ENCODE peak calls at places on chromosome 10, in seven cellular contexts. One of them, this sample, is unnamed.

GRCh38 chr10:104472505-104472904 is 118.9 kb downstream of the CFAP58 start:
- DNase-seq in H1: no peak
- DNase-seq in HCT116: peak
- DNase-seq in K562: no peak
- DNase-seq in SK-N-SH: no peak
- DNase-seq in GM12878: no peak
- DNase-seq in HepG2: no peak
- DNase-seq in this sample: no peak

GRCh38 chr10:132309466-132309865 is 1.7 kb upstream of the STK32C start:
- DNase-seq in H1: no peak
- DNase-seq in SK-N-SH: no peak
- DNase-seq in HepG2: no peak
- DNase-seq in K562: no peak
- DNase-seq in HCT116: no peak
- DNase-seq in GM12878: no peak
- DNase-seq in this sample: no peak

GRCh38 chr10:44913312-44914079 is 2.4 kb downstream of the TMEM72 start:
- DNase-seq in SK-N-SH: no peak
- DNase-seq in HCT116: no peak
- DNase-seq in H1: no peak
- DNase-seq in HepG2: no peak
- DNase-seq in GM12878: no peak
- DNase-seq in K562: peak
- DNase-seq in this sample: no peak

GRCh38 chr10:80444646-80445319 is 9.3 kb upstream of the TSPAN14 start:
- DNase-seq in SK-N-SH: peak
- DNase-seq in K562: peak
- DNase-seq in H1: no peak
- DNase-seq in GM12878: peak
- DNase-seq in HCT116: no peak
- DNase-seq in HepG2: peak
- DNase-seq in this sample: no peak

GRCh38 chr10:53453196-53453595 is 680.6 kb upstream of the MBL2 start:
- DNase-seq in K562: no peak
- DNase-seq in HCT116: no peak
- DNase-seq in HepG2: peak
- DNase-seq in H1: no peak
- DNase-seq in GM12878: no peak
- DNase-seq in SK-N-SH: peak
- DNase-seq in this sample: no peak

GRCh38 chr10:96130326-96130758 is 245 bp downstream of the ZNF518A start:
- DNase-seq in HepG2: peak
- DNase-seq in H1: peak
- DNase-seq in HCT116: no peak
- DNase-seq in K562: peak
- DNase-seq in GM12878: no peak
- DNase-seq in SK-N-SH: peak
- DNase-seq in this sample: peak

GRCh38 chr10:48517482-48517881 is 87.4 kb downstream of the ARHGAP22 start:
- DNase-seq in SK-N-SH: no peak
- DNase-seq in GM12878: no peak
- DNase-seq in HCT116: no peak
- DNase-seq in K562: no peak
- DNase-seq in H1: no peak
- DNase-seq in HepG2: no peak
- DNase-seq in this sample: no peak

GRCh38 chr10:30639946-30640786 is 10.6 kb upstream of the LYZL2 start:
- DNase-seq in SK-N-SH: peak
- DNase-seq in GM12878: no peak
- DNase-seq in K562: peak
- DNase-seq in HCT116: peak
- DNase-seq in H1: no peak
- DNase-seq in HepG2: peak
- DNase-seq in this sample: peak

GRCh38 chr10:110744767-110745166 is 100.6 kb downstream of the RBM20 start:
- DNase-seq in H1: no peak
- DNase-seq in SK-N-SH: no peak
- DNase-seq in HepG2: no peak
- DNase-seq in HCT116: no peak
- DNase-seq in K562: no peak
- DNase-seq in GM12878: no peak
- DNase-seq in this sample: no peak

GRCh38 chr10:3783721-3784432 is 1.1 kb downstream of the KLF6 start:
- DNase-seq in HepG2: peak
- DNase-seq in K562: no peak
- DNase-seq in GM12878: no peak
- DNase-seq in HCT116: no peak
- DNase-seq in H1: no peak
- DNase-seq in SK-N-SH: peak
- DNase-seq in this sample: peak

GRCh38 chr10:122347162-122347561 is 27.3 kb upstream of the PLEKHA1 start:
- DNase-seq in K562: no peak
- DNase-seq in HCT116: no peak
- DNase-seq in SK-N-SH: no peak
- DNase-seq in HepG2: no peak
- DNase-seq in H1: no peak
- DNase-seq in GM12878: no peak
- DNase-seq in this sample: no peak

GRCh38 chr10:86651631-86652331 is 2.6 kb upstream of the OPN4 start:
- DNase-seq in HCT116: no peak
- DNase-seq in HepG2: no peak
- DNase-seq in H1: no peak
- DNase-seq in SK-N-SH: peak
- DNase-seq in K562: no peak
- DNase-seq in GM12878: no peak
- DNase-seq in this sample: no peak

GRCh38 chr10:72261323-72262018 is 12.3 kb upstream of the DDIT4 start:
- DNase-seq in HepG2: no peak
- DNase-seq in HCT116: no peak
- DNase-seq in K562: peak
- DNase-seq in GM12878: peak
- DNase-seq in SK-N-SH: peak
- DNase-seq in H1: no peak
- DNase-seq in this sample: no peak

GRCh38 chr10:131002031-131002861 is 309.3 kb downstream of the TCERG1L start:
- DNase-seq in HepG2: no peak
- DNase-seq in H1: peak
- DNase-seq in SK-N-SH: no peak
- DNase-seq in K562: no peak
- DNase-seq in GM12878: no peak
- DNase-seq in HCT116: no peak
- DNase-seq in this sample: peak

GRCh38 chr10:131000737-131001136 is 310.8 kb downstream of the TCERG1L start:
- DNase-seq in HCT116: no peak
- DNase-seq in HepG2: no peak
- DNase-seq in H1: no peak
- DNase-seq in K562: no peak
- DNase-seq in SK-N-SH: no peak
- DNase-seq in GM12878: no peak
- DNase-seq in this sample: no peak

GRCh38 chr10:131001438-131001837 is 310.1 kb downstream of the TCERG1L start:
- DNase-seq in H1: no peak
- DNase-seq in GM12878: no peak
- DNase-seq in HepG2: no peak
- DNase-seq in SK-N-SH: no peak
- DNase-seq in K562: no peak
- DNase-seq in HCT116: no peak
- DNase-seq in this sample: no peak

GRCh38 chr10:131006458-131007256 is 304.9 kb downstream of the TCERG1L start:
- DNase-seq in SK-N-SH: no peak
- DNase-seq in HCT116: no peak
- DNase-seq in H1: no peak
- DNase-seq in GM12878: no peak
- DNase-seq in HepG2: no peak
- DNase-seq in K562: no peak
- DNase-seq in this sample: no peak

DNA sequence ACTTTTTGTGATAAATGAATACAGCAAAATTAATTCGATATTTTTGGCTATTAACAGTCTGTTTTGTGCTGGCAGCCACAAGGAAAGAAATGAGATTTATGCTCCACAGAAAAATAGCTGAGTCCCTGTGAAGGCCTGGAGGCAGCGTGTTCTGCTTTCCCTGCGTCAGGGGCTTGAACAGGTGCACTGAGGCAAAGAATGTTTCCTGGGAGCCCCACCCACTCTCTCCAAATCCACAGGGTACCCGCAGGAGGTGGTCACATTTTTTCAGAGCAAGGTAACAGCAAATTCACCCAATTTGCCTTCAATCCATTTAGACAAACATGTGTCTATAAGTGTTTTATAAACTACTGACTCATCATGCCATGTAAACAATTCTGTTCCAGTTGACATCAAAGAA is 308.1 kb downstream of the TCERG1L start:
- DNase-seq in H1: no peak
- DNase-seq in K562: no peak
- DNase-seq in HepG2: no peak
- DNase-seq in GM12878: no peak
- DNase-seq in SK-N-SH: no peak
- DNase-seq in HCT116: no peak
- DNase-seq in this sample: no peak
- TF ChIP-seq YY1 in H1: no peak
- TF ChIP-seq YY1 in K562: no peak
- TF ChIP-seq YY1 in HepG2: no peak
- TF ChIP-seq YY1 in GM12878: no peak
- TF ChIP-seq YY1 in SK-N-SH: no peak
- TF ChIP-seq YY1 in HCT116: no peak
- TF ChIP-seq YY1 in this sample: no peak

DNA sequence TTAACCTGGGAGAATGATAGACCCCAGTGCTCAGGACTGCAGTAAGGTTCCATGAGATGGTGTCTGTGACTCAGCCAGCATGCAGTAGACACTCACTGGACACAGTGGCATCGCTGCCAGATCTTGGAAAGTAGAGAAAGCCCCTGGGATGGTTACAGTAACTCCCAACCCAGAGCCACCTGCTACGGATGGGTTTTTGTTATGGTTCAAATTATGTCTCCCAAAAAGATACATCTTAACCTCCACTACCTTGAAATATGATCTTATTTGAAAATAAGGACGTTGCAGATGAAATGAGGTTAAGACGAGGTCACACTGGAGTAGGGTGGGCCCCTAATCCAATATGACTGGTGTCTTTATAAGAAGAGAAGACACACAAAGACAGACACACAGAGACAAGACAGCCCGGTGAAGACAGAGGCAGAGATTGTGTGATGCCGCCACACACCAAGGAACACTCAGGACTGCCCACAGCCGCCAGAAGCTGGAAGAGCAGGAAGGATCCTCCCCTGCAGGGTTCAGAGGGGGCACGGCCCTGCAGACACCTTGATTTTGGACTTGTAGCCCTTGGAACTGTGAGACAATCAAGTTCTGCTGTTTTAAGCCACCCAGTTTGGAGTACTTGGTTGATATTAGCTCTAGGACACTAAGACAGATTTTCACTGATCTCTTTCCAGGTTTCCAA is 72.2 kb upstream of the NANOS1 start:
- DNase-seq in GM12878: no peak
- DNase-seq in SK-N-SH: no peak
- DNase-seq in HepG2: no peak
- DNase-seq in H1: no peak
- DNase-seq in HCT116: no peak
- DNase-seq in K562: no peak
- DNase-seq in this sample: no peak
- H3K4me3 ChIP-seq in GM12878: no peak
- H3K4me3 ChIP-seq in SK-N-SH: no peak
- H3K4me3 ChIP-seq in HepG2: no peak
- H3K4me3 ChIP-seq in H1: no peak
- H3K4me3 ChIP-seq in HCT116: no peak
- H3K4me3 ChIP-seq in K562: no peak
- H3K4me3 ChIP-seq in this sample: no peak

DNA sequence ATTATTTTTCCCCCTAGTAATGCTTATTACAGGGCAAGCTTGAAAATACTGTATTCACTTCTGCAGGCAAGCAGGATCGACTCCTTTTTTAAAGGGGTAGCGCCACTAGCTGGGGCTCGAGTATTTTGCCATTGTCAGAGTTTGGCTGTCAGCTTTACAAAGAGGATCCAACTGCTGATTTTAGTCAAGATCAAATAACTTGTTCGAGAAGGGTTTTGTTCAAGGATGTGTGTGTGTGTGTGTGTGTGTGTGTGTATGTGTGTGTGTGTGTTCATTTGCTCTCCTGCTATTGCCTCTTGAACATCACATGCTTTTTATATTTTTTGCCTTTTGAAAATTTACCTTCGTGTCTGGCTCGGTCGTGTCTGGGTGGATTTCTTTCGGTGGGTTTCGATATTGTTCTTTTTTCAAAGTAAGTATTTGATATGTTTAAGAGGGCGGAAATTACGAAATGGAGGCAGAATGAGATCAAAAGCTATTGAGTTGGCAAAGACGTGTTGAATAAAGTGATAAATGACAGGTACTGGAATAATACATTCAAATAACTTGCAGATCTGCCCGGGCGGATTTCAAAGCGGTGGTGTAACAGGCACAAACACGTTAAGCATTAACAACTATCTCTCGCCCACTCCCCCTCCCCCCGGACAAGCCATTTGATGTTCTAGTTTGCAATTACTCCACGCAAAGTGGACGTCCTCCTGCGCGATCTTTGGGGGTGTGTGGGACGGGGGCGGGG is 1.1 kb downstream of the ARID5B start:
- DNase-seq in HepG2: peak
- DNase-seq in H1: no peak
- DNase-seq in HCT116: peak
- DNase-seq in GM12878: no peak
- DNase-seq in SK-N-SH: peak
- DNase-seq in K562: peak
- DNase-seq in this sample: no peak
- TF ChIP-seq YY1 in HepG2: no peak
- TF ChIP-seq YY1 in H1: no peak
- TF ChIP-seq YY1 in HCT116: no peak
- TF ChIP-seq YY1 in GM12878: no peak
- TF ChIP-seq YY1 in SK-N-SH: no peak
- TF ChIP-seq YY1 in K562: no peak
- TF ChIP-seq YY1 in this sample: no peak

DNA sequence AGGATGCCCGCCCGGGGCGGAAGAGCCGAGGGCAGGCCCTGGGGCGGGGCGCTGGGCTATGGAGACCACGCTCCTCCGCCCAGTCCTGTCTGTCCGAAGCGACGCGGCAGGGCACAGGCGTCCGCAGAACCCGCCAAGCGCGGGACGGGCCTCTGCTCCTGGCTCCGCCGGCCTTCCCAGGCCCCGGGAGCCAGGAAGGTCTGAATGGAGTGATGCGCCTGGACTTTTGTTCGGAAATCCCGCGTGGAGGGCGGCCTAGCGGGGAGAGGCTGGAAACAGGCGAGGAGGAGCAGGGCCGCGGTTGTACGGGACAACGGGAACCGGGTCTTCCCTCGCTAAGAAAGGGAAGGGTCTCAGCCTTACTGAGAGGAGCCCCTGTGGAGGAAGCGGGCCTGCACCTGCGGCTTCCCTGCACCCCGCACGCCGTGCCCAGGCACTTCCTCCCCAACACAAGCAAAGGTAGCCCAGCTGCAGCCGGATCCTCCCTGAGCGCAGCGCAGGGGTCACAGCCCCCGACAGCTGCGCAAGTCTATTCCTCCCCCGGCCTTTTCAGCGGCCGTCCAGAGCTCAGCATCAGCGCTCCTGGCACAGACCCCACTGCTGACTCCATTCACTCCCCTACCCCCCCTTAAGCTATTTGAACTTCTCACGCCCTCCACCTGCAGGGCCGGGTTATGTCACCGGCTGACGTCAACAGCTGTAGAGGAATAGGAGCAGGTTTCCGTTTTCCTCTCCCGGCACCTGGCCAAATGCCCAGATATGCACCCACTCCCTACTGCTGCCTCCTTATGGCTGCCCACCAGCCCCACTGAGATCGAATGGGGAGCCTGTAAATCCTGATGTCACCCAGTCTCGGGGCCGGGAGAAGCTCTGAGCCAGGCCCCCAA is 143.2 kb upstream of the RET start:
- DNase-seq in GM12878: no peak
- DNase-seq in HCT116: no peak
- DNase-seq in K562: no peak
- DNase-seq in HepG2: no peak
- DNase-seq in SK-N-SH: peak
- DNase-seq in H1: no peak
- DNase-seq in this sample: no peak
- H3K4me3 ChIP-seq in GM12878: no peak
- H3K4me3 ChIP-seq in HCT116: no peak
- H3K4me3 ChIP-seq in K562: no peak
- H3K4me3 ChIP-seq in HepG2: no peak
- H3K4me3 ChIP-seq in SK-N-SH: no peak
- H3K4me3 ChIP-seq in H1: peak
- H3K4me3 ChIP-seq in this sample: peak

This sample was measured in NT2/D1.